ENCODE peak calls at places on chromosomes 12 and 14, in four cellular contexts. W is breast epithelium, B is IMR-90, P is heart left ventricle. L is an unnamed sample.
A peak's percentile ranks its signal among the peaks of the same experiment; 100 is the strongest.

GRCh38 chr14:31263485-31264133 is 56.0 kb upstream of the HECTD1 start:
- DNase-seq in W (peak; percentile 45), B (peak; percentile 100), P (no peak), L (no peak)

GRCh38 chr12:2325501-2325900 is 272.7 kb downstream of the CACNA1C start:
- DNase-seq in W (no peak), B (no peak), P (no peak), L (no peak)

GRCh38 chr14:53458368-53458814 is 305.3 kb upstream of the DDHD1 start:
- DNase-seq in W (no peak), B (peak; percentile 77), P (no peak), L (no peak)

GRCh38 chr12:97167598-97167997 is 260.5 kb downstream of the NEDD1 start:
- DNase-seq in W (no peak), B (no peak), P (no peak), L (no peak)

GRCh38 chr12:65640489-65640901 is 183.8 kb upstream of the HMGA2 start:
- DNase-seq in W (no peak), B (peak; percentile 64), P (no peak), L (no peak)

GRCh38 chr12:7369274-7369729 is 65.4 kb downstream of the ACSM4 start:
- DNase-seq in W (peak; percentile 78), B (no peak), P (peak; percentile 39), L (no peak)

GRCh38 chr14:84527706-84528105 is 1002.2 kb upstream of the FLRT2 start:
- DNase-seq in W (no peak), B (no peak), P (no peak), L (no peak)

GRCh38 chr14:62001988-62002387 is 239.8 kb downstream of the SNAPC1 start:
- DNase-seq in W (no peak), B (no peak), P (no peak), L (no peak)

GRCh38 chr12:108320503-108321293 is 18.4 kb downstream of the CMKLR1 start:
- DNase-seq in W (no peak), B (no peak), P (no peak), L (no peak)

GRCh38 chr14:77011226-77011762 is 17.2 kb downstream of the IRF2BPL start:
- DNase-seq in W (no peak), B (no peak), P (no peak), L (no peak)

GRCh38 chr14:77014004-77014604 is 14.4 kb downstream of the IRF2BPL start:
- DNase-seq in W (peak; percentile 94), B (peak; percentile 47), P (peak; percentile 80), L (peak; percentile 90)

GRCh38 chr14:77012193-77012592 is 16.3 kb downstream of the IRF2BPL start:
- DNase-seq in W (no peak), B (no peak), P (no peak), L (no peak)

GRCh38 chr14:77018785-77019184 is 9.7 kb downstream of the IRF2BPL start:
- DNase-seq in W (no peak), B (no peak), P (no peak), L (no peak)

DNA sequence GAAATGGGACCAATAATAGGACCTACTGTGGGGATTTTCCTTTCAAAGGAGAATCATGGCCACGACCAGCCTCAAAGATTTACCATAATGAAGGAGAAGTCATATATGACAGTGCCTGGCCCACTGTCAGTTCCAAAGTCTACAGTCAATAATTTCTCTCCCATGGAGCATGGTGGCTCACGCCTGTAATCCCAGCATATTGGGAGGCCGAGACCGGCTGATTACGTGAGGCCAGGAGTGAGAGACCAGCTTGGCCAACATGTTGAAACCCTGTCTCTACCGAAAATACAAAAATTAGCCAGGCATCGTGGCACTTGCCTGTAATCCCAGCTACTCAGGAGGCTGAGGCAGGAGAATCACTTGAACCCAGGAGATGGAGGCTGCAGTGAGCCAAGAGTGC is 13.8 kb downstream of the IRF2BPL start:
- DNase-seq in W (no peak), B (no peak), P (no peak), L (no peak)
- H3K27ac ChIP-seq in W (peak overlapping the region; percentile 87), B (no peak overlapping the region), P (peak overlapping the region; percentile 75), L (peak overlapping the region; percentile 84)

GRCh38 chr14:74562515-74563232 is 49.4 kb downstream of the LTBP2 start:
- DNase-seq in W (no peak), B (peak; percentile 36), P (no peak), L (no peak)
- H3K4me3 ChIP-seq in W (no peak overlapping the region), B (peak overlapping the region; percentile 22), P (no peak overlapping the region), L (no peak overlapping the region)

DNA sequence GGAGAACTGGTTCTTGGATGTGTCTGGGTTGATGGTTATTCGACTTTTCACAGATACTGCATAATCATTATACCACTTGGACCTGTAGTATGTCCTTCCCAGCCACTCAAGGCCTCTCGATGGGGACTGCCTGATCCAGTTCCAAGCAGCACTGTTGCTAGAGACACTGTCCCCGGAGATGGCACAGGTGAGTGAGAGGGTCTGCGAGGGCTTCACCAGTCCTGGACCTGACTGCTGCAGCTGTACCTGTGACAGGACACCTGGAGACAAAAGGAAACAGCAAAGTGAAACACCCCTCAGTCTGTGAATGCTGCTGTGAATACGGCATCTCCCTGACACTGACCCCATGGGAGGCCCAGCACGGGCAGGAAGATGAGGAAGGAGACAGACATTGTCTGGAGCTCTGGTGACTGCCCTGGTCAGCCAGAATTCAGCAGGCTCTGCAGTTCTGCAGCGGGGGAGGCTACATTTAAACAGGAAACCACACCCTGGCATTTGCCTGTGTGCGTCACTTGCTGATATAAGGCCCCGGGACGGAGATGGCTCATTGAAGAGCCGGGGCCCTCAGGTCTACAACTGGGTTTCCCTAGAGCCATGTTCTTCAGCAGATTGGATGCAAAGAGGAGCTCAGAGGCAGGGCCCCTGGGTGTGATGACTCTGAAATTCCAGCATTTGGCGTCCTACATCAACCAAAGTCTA is 413.6 kb downstream of the TMEM121 start:
- DNase-seq in W (no peak), B (no peak), P (peak; percentile 7), L (no peak)
- TF ChIP-seq POLR2A in W (no peak), B (no peak), P (no peak), L (no peak)

GRCh38 chr12:43754015-43754414 is 4.6 kb downstream of the PUS7L start:
- DNase-seq in W (no peak), B (no peak), P (no peak), L (no peak)
- H3K27ac ChIP-seq in W (no peak overlapping the region), B (no peak overlapping the region), P (no peak overlapping the region), L (no peak overlapping the region)

GRCh38 chr12:14841761-14842160 is 1.6 kb downstream of the ART4 start:
- DNase-seq in W (peak; percentile 69), B (peak; percentile 54), P (peak; percentile 63), L (peak; percentile 83)

GRCh38 chr12:14843425-14843887 is at the start of gene ART4:
- DNase-seq in W (no peak), B (no peak), P (peak; percentile 24), L (peak; percentile 25)

GRCh38 chr12:14845350-14845750 is 2.0 kb upstream of the ART4 start:
- DNase-seq in W (peak; percentile 30), B (peak; percentile 65), P (peak; percentile 51), L (peak; percentile 65)

GRCh38 chr12:14840616-14841015 is 2.7 kb downstream of the ART4 start:
- DNase-seq in W (no peak), B (no peak), P (no peak), L (no peak)

GRCh38 chr12:14842315-14842714 is 1.0 kb downstream of the ART4 start:
- DNase-seq in W (no peak), B (no peak), P (no peak), L (no peak)
- H3K4me3 ChIP-seq in W (no peak overlapping the region), B (no peak overlapping the region), P (peak overlapping the region; percentile 30), L (no peak overlapping the region)

L was measured in body of pancreas.